ENCODE peak calls at places on chromosomes 4 and X, in seven cellular contexts. Z is nephron progenitor cell; W is activated CD4-positive, alpha-beta T cell treated with anti-CD3 and anti-CD28 coated beads, Interleukin-2, amount 10 ng/mL, durations not matched to agents 7 days and 5 days; E is stimulated activated CD4-positive, alpha-beta T cell treated with anti-CD3 and anti-CD28 coated beads, Interleukin-15, amount 100 ng/mL, for 1 hour; U is neural progenitor cell; V is type B pancreatic cell; C is C1 segment of cervical spinal cord. G is an unnamed sample.

GRCh38 chr4:186840771-186841301 is 117.2 kb upstream of the FAT1 start:
- DNase-seq in Z (no peak), W (no peak), E (no peak), U (no peak), V (no peak), C (no peak), G (no peak)

GRCh38 chrX:9677098-9677739 is 88.4 kb downstream of the GPR143 start:
- DNase-seq in Z (no peak), W (peak), E (no peak), U (no peak), V (no peak), C (no peak), G (no peak)

GRCh38 chrX:118637997-118638396 is 89.4 kb upstream of the IL13RA1 start:
- DNase-seq in Z (no peak), W (no peak), E (no peak), U (peak), V (no peak), C (no peak), G (no peak)

GRCh38 chr4:106967892-106968291 is 68.2 kb downstream of the DKK2 start:
- DNase-seq in Z (no peak), W (no peak), E (no peak), U (no peak), V (no peak), C (no peak), G (no peak)

GRCh38 chr4:139144161-139144859 is 32.7 kb downstream of the ELF2 start:
- DNase-seq in Z (peak), W (no peak), E (no peak), U (peak), V (no peak), C (no peak), G (peak)

GRCh38 chr4:100836929-100837328 is 319.1 kb upstream of the EMCN start:
- DNase-seq in Z (no peak), W (no peak), E (no peak), U (no peak), V (no peak), C (no peak), G (no peak)

GRCh38 chrX:154598656-154599055 is 13.7 kb downstream of the CTAG1A start:
- DNase-seq in Z (no peak), W (no peak), E (no peak), U (no peak), V (no peak), C (no peak), G (no peak)

GRCh38 chr4:11529625-11530201 is 101.0 kb upstream of the HS3ST1 start:
- DNase-seq in Z (no peak), W (no peak), E (no peak), U (no peak), V (no peak), C (no peak), G (no peak)

GRCh38 chr4:13647012-13647411 is 19.5 kb upstream of the BOD1L1 start:
- DNase-seq in Z (no peak), W (no peak), E (no peak), U (no peak), V (no peak), C (no peak), G (no peak)

GRCh38 chrX:9917861-9918260 is 49.3 kb upstream of the CLDN34 start:
- DNase-seq in Z (no peak), W (no peak), E (no peak), U (no peak), V (no peak), C (no peak), G (no peak)

GRCh38 chrX:39144323-39144722 is 343.1 kb downstream of the MID1IP1 start:
- DNase-seq in Z (no peak), W (no peak), E (no peak), U (no peak), V (no peak), C (no peak), G (no peak)

GRCh38 chrX:121831601-121832000 is 784.2 kb downstream of the GLUD2 start:
- DNase-seq in Z (no peak), W (no peak), E (no peak), U (no peak), V (no peak), C (no peak), G (no peak)

GRCh38 chr4:124530464-124531077 is 182.0 kb downstream of the ANKRD50 start:
- DNase-seq in Z (no peak), W (no peak), E (no peak), U (no peak), V (no peak), C (no peak), G (no peak)

GRCh38 chrX:37781808-37782207 is 1.9 kb downstream of the CYBB start:
- DNase-seq in Z (no peak), W (no peak), E (no peak), U (no peak), V (no peak), C (no peak), G (no peak)

GRCh38 chr4:140185725-140186124 is 31.7 kb upstream of the MAML3 start:
- DNase-seq in Z (no peak), W (no peak), E (no peak), U (no peak), V (no peak), C (no peak), G (no peak)

GRCh38 chrX:63751481-63751880 is 33.5 kb downstream of the ARHGEF9 start:
- DNase-seq in Z (no peak), W (no peak), E (no peak), U (no peak), V (no peak), C (peak), G (no peak)

GRCh38 chr4:142130636-142131035 is 494.3 kb downstream of the IL15 start:
- DNase-seq in Z (no peak), W (no peak), E (no peak), U (no peak), V (no peak), C (no peak), G (no peak)

GRCh38 chr4:6885953-6886557 is 23.6 kb upstream of the TBC1D14 start:
- DNase-seq in Z (no peak), W (no peak), E (no peak), U (no peak), V (no peak), C (peak), G (no peak)

GRCh38 chr4:6617246-6617645 is 23.2 kb upstream of the MRFAP1 start:
- DNase-seq in Z (no peak), W (no peak), E (no peak), U (no peak), V (no peak), C (no peak), G (no peak)

GRCh38 chr4:102760645-102761477 is at the start of gene MANBA:
- DNase-seq in Z (peak), W (peak), E (peak), U (peak), V (no peak), C (peak), G (peak)

GRCh38 chr4:152522754-152523153 is 13.1 kb downstream of the FBXW7 start:
- DNase-seq in Z (no peak), W (no peak), E (no peak), U (no peak), V (no peak), C (peak), G (no peak)

GRCh38 chr4:109511414-109511813 is 48.6 kb upstream of the MCUB start:
- DNase-seq in Z (no peak), W (no peak), E (no peak), U (no peak), V (no peak), C (no peak), G (no peak)

GRCh38 chr4:20254517-20255250 is 3.0 kb downstream of the SLIT2 start:
- DNase-seq in Z (peak), W (no peak), E (no peak), U (peak), V (peak), C (no peak), G (peak)

GRCh38 chr4:113472864-113473263 is 288.7 kb downstream of the CAMK2D start:
- DNase-seq in Z (no peak), W (no peak), E (no peak), U (no peak), V (no peak), C (no peak), G (no peak)

GRCh38 chrX:74449322-74449936 is 28.1 kb downstream of the SLC16A2 start:
- DNase-seq in Z (no peak), W (peak), E (peak), U (no peak), V (no peak), C (no peak), G (no peak)

GRCh38 chr4:78765607-78766006 is 10.5 kb upstream of the BMP2K start:
- DNase-seq in Z (no peak), W (no peak), E (no peak), U (no peak), V (no peak), C (no peak), G (no peak)

GRCh38 chr4:139934336-139934735 is 219.6 kb downstream of the MAML3 start:
- DNase-seq in Z (no peak), W (no peak), E (no peak), U (no peak), V (no peak), C (no peak), G (no peak)

GRCh38 chrX:37378830-37379229 is 29.7 kb downstream of the PRRG1 start:
- DNase-seq in Z (no peak), W (no peak), E (no peak), U (no peak), V (no peak), C (no peak), G (no peak)

GRCh38 chrX:155535866-155536265 is 76.9 kb downstream of the TMLHE start:
- DNase-seq in Z (no peak), W (no peak), E (no peak), U (no peak), V (no peak), C (no peak), G (no peak)

GRCh38 chrX:86002076-86002896 is 45.1 kb downstream of the CHM start:
- DNase-seq in Z (peak), W (peak), E (no peak), U (peak), V (peak), C (no peak), G (peak)

GRCh38 chrX:110985470-110985869 is 110.5 kb upstream of the PAK3 start:
- DNase-seq in Z (no peak), W (no peak), E (no peak), U (no peak), V (no peak), C (no peak), G (no peak)

GRCh38 chr4:43816107-43816506 is 632.5 kb downstream of the KCTD8 start:
- DNase-seq in Z (no peak), W (no peak), E (no peak), U (no peak), V (no peak), C (no peak), G (no peak)

GRCh38 chr4:180101348-180102083 is 2141.7 kb upstream of the TENM3 start:
- DNase-seq in Z (no peak), W (no peak), E (no peak), U (no peak), V (no peak), C (no peak), G (peak)

G was measured in endodermal cell.